ENCODE peak calls at places on chromosomes 5 and 9, in four cellular contexts. One of them, this sample, is unnamed.

GRCh38 chr9:38335686-38336085 is 56.8 kb upstream of the ALDH1B1 start:
- DNase-seq in EH: no peak
- DNase-seq in HT-29: no peak
- DNase-seq in Caki2: no peak
- DNase-seq in this sample: no peak

GRCh38 chr9:85987236-85987635 is 46.3 kb downstream of the NAA35 start:
- DNase-seq in EH: no peak
- DNase-seq in HT-29: no peak
- DNase-seq in Caki2: no peak
- DNase-seq in this sample: no peak

GRCh38 chr9:124381073-124381945 is 33.9 kb downstream of the PSMB7 start:
- DNase-seq in EH: peak
- DNase-seq in HT-29: no peak
- DNase-seq in Caki2: no peak
- DNase-seq in this sample: no peak

GRCh38 chr9:25678147-25678666 is at the start of gene TUSC1:
- DNase-seq in EH: peak
- DNase-seq in HT-29: peak
- DNase-seq in Caki2: peak
- DNase-seq in this sample: peak

GRCh38 chr9:136644343-136644592 is 18.4 kb upstream of the EGFL7 start:
- DNase-seq in EH: peak
- DNase-seq in HT-29: peak
- DNase-seq in Caki2: no peak
- DNase-seq in this sample: peak

GRCh38 chr5:155053482-155053881 is 39.9 kb downstream of the KIF4B start:
- DNase-seq in EH: peak
- DNase-seq in HT-29: no peak
- DNase-seq in Caki2: no peak
- DNase-seq in this sample: no peak

GRCh38 chr9:129138476-129139232 is 27.4 kb downstream of the PTPA start:
- DNase-seq in EH: peak
- DNase-seq in HT-29: no peak
- DNase-seq in Caki2: no peak
- DNase-seq in this sample: peak

GRCh38 chr5:14174235-14174636 is 31.1 kb downstream of the TRIO start:
- DNase-seq in EH: no peak
- DNase-seq in HT-29: no peak
- DNase-seq in Caki2: no peak
- DNase-seq in this sample: no peak

GRCh38 chr5:133848306-133848924 is 120.0 kb downstream of the C5orf15 start:
- DNase-seq in EH: no peak
- DNase-seq in HT-29: no peak
- DNase-seq in Caki2: no peak
- DNase-seq in this sample: no peak

GRCh38 chr5:14417792-14418765 is 163.5 kb upstream of the OTULINL start:
- DNase-seq in EH: peak
- DNase-seq in HT-29: no peak
- DNase-seq in Caki2: no peak
- DNase-seq in this sample: no peak

GRCh38 chr5:146039420-146039819 is 66.0 kb downstream of the PLAC8L1 start:
- DNase-seq in EH: no peak
- DNase-seq in HT-29: no peak
- DNase-seq in Caki2: no peak
- DNase-seq in this sample: no peak

GRCh38 chr5:59587489-59588337 is 305.8 kb downstream of the PDE4D start:
- DNase-seq in EH: peak
- DNase-seq in HT-29: peak
- DNase-seq in Caki2: peak
- DNase-seq in this sample: peak

GRCh38 chr9:33748633-33749304 is 46.6 kb upstream of the PRSS3 start:
- DNase-seq in EH: no peak
- DNase-seq in HT-29: no peak
- DNase-seq in Caki2: no peak
- DNase-seq in this sample: no peak

GRCh38 chr9:120014751-120015235 is 565.2 kb downstream of the CDK5RAP2 start:
- DNase-seq in EH: no peak
- DNase-seq in HT-29: no peak
- DNase-seq in Caki2: no peak
- DNase-seq in this sample: no peak

GRCh38 chr9:111895996-111896941 is at the start of gene UGCG:
- DNase-seq in EH: peak
- DNase-seq in HT-29: peak
- DNase-seq in Caki2: peak
- DNase-seq in this sample: peak

GRCh38 chr9:69130456-69131441 is 43.3 kb upstream of the TJP2 start:
- DNase-seq in EH: peak
- DNase-seq in HT-29: no peak
- DNase-seq in Caki2: peak
- DNase-seq in this sample: no peak

GRCh38 chr9:127783111-127783621 is 2.7 kb upstream of the CDK9 start:
- DNase-seq in EH: no peak
- DNase-seq in HT-29: no peak
- DNase-seq in Caki2: no peak
- DNase-seq in this sample: no peak

GRCh38 chr9:88076286-88077070 is 61.8 kb downstream of the SPATA31C2 start:
- DNase-seq in EH: peak
- DNase-seq in HT-29: peak
- DNase-seq in Caki2: peak
- DNase-seq in this sample: peak

GRCh38 chr9:7146582-7146981 is 388.8 kb downstream of the KDM4C start:
- DNase-seq in EH: no peak
- DNase-seq in HT-29: peak
- DNase-seq in Caki2: peak
- DNase-seq in this sample: no peak

GRCh38 chr9:138075961-138076649 is 198.5 kb downstream of the CACNA1B start:
- DNase-seq in EH: no peak
- DNase-seq in HT-29: no peak
- DNase-seq in Caki2: no peak
- DNase-seq in this sample: peak

GRCh38 chr5:88926774-88927173 is 43.8 kb upstream of the MEF2C start:
- DNase-seq in EH: no peak
- DNase-seq in HT-29: no peak
- DNase-seq in Caki2: no peak
- DNase-seq in this sample: no peak

GRCh38 chr9:84297162-84297821 is 43.3 kb downstream of the SLC28A3 start:
- DNase-seq in EH: peak
- DNase-seq in HT-29: no peak
- DNase-seq in Caki2: no peak
- DNase-seq in this sample: no peak

GRCh38 chr5:33337621-33337960 is 103.2 kb upstream of the TARS1 start:
- DNase-seq in EH: no peak
- DNase-seq in HT-29: no peak
- DNase-seq in Caki2: no peak
- DNase-seq in this sample: no peak

GRCh38 chr9:134190232-134191121 is 26.1 kb upstream of the RNU6ATAC start:
- DNase-seq in EH: no peak
- DNase-seq in HT-29: no peak
- DNase-seq in Caki2: no peak
- DNase-seq in this sample: no peak

GRCh38 chr9:125912667-125913066 is 165.5 kb downstream of the PBX3 start:
- DNase-seq in EH: no peak
- DNase-seq in HT-29: no peak
- DNase-seq in Caki2: no peak
- DNase-seq in this sample: no peak

GRCh38 chr9:2622361-2623045 is 916 bp downstream of the VLDLR start:
- DNase-seq in EH: peak
- DNase-seq in HT-29: no peak
- DNase-seq in Caki2: peak
- DNase-seq in this sample: no peak

GRCh38 chr9:4515958-4516375 is 25.7 kb downstream of the SLC1A1 start:
- DNase-seq in EH: peak
- DNase-seq in HT-29: no peak
- DNase-seq in Caki2: no peak
- DNase-seq in this sample: no peak

GRCh38 chr5:90345684-90346083 is 63.9 kb downstream of the CETN3 start:
- DNase-seq in EH: no peak
- DNase-seq in HT-29: no peak
- DNase-seq in Caki2: no peak
- DNase-seq in this sample: no peak

GRCh38 chr9:136093995-136094881 is 851 bp downstream of the NACC2 start:
- DNase-seq in EH: peak
- DNase-seq in HT-29: peak
- DNase-seq in Caki2: peak
- DNase-seq in this sample: peak

GRCh38 chr5:131196331-131196730 is 25.6 kb downstream of the LYRM7 start:
- DNase-seq in EH: peak
- DNase-seq in HT-29: no peak
- DNase-seq in Caki2: no peak
- DNase-seq in this sample: no peak

GRCh38 chr9:86891886-86892437 is 55.3 kb downstream of the GAS1 start:
- DNase-seq in EH: no peak
- DNase-seq in HT-29: no peak
- DNase-seq in Caki2: no peak
- DNase-seq in this sample: no peak

GRCh38 chr9:37511715-37512010 is 25.9 kb downstream of the POLR1E start:
- DNase-seq in EH: no peak
- DNase-seq in HT-29: no peak
- DNase-seq in Caki2: no peak
- DNase-seq in this sample: no peak

GRCh38 chr9:114156658-114157421 is 1.5 kb downstream of the COL27A1 start:
- DNase-seq in EH: peak
- DNase-seq in HT-29: no peak
- DNase-seq in Caki2: peak
- DNase-seq in this sample: peak

GRCh38 chr5:8458038-8458383 is 589.1 kb downstream of the MTRR start:
- DNase-seq in EH: peak
- DNase-seq in HT-29: peak
- DNase-seq in Caki2: peak
- DNase-seq in this sample: no peak

GRCh38 chr5:115136294-115136693 is 33.4 kb downstream of the TRIM36 start:
- DNase-seq in EH: no peak
- DNase-seq in HT-29: no peak
- DNase-seq in Caki2: no peak
- DNase-seq in this sample: no peak

GRCh38 chr5:93925321-93925720 is 183.9 kb upstream of the POU5F2 start:
- DNase-seq in EH: peak
- DNase-seq in HT-29: no peak
- DNase-seq in Caki2: no peak
- DNase-seq in this sample: no peak

GRCh38 chr5:32308951-32309350 is 3.8 kb downstream of the MTMR12 start:
- DNase-seq in EH: peak
- DNase-seq in HT-29: no peak
- DNase-seq in Caki2: no peak
- DNase-seq in this sample: no peak

GRCh38 chr9:120636194-120636957 is 56.4 kb upstream of the CDK5RAP2 start:
- DNase-seq in EH: no peak
- DNase-seq in HT-29: no peak
- DNase-seq in Caki2: no peak
- DNase-seq in this sample: no peak

This sample was measured in right atrium auricular region.